ENCODE peak calls at places on chromosome 11, in six cellular contexts. D, Z, V, Y, I and R are unnamed samples.

GRCh38 chr11:128346808-128347207 is 240.6 kb downstream of the ETS1 start:
- DNase-seq in D (no peak), Z (no peak), V (no peak), Y (peak; percentile 84), I (no peak), R (no peak)

GRCh38 chr11:127056338-127056971 is 55.9 kb upstream of the KIRREL3 start:
- DNase-seq in D (no peak), Z (peak; percentile 18), V (no peak), Y (no peak), I (no peak), R (no peak)

GRCh38 chr11:111229604-111230003 is 15.9 kb upstream of the POU2AF2 start:
- DNase-seq in D (no peak), Z (no peak), V (no peak), Y (no peak), I (no peak), R (no peak)

GRCh38 chr11:19867064-19867463 is 154.4 kb downstream of the NAV2 start:
- DNase-seq in D (no peak), Z (no peak), V (no peak), Y (no peak), I (no peak), R (no peak)

GRCh38 chr11:19874241-19874640 is 161.6 kb downstream of the NAV2 start:
- DNase-seq in D (no peak), Z (no peak), V (no peak), Y (no peak), I (no peak), R (no peak)

GRCh38 chr11:24239016-24239720 is 257.7 kb upstream of the LUZP2 start:
- DNase-seq in D (no peak), Z (no peak), V (no peak), Y (peak; percentile 77), I (no peak), R (no peak)

GRCh38 chr11:7515544-7515943 is 1.7 kb downstream of the PPFIBP2 start:
- DNase-seq in D (no peak), Z (no peak), V (no peak), Y (no peak), I (no peak), R (no peak)

GRCh38 chr11:47392546-47393162 is 14.3 kb upstream of the SPI1 start:
- DNase-seq in D (no peak), Z (no peak), V (no peak), Y (no peak), I (no peak), R (no peak)

GRCh38 chr11:72773291-72773690 is 20.6 kb downstream of the STARD10 start:
- DNase-seq in D (no peak), Z (no peak), V (no peak), Y (peak; percentile 86), I (peak; percentile 81), R (no peak)

GRCh38 chr11:128299132-128299726 is 288.1 kb downstream of the ETS1 start:
- DNase-seq in D (no peak), Z (no peak), V (peak; percentile 20), Y (peak; percentile 83), I (no peak), R (no peak)

GRCh38 chr11:134522782-134523570 is 110.9 kb upstream of the B3GAT1 start:
- DNase-seq in D (no peak), Z (no peak), V (no peak), Y (no peak), I (peak; percentile 34), R (no peak)

GRCh38 chr11:131486100-131486499 is 115.7 kb downstream of the NTM start:
- DNase-seq in D (no peak), Z (no peak), V (no peak), Y (no peak), I (no peak), R (no peak)

GRCh38 chr11:85755285-85755684 is 55.7 kb downstream of the SYTL2 start:
- DNase-seq in D (no peak), Z (no peak), V (no peak), Y (no peak), I (no peak), R (no peak)

GRCh38 chr11:130457909-130458729 is 9.7 kb downstream of the ADAMTS15 start:
- DNase-seq in D (no peak), Z (no peak), V (no peak), Y (no peak), I (peak; percentile 70), R (no peak)

GRCh38 chr11:77752518-77752917 is 68.0 kb downstream of the RSF1 start:
- DNase-seq in D (peak; percentile 50), Z (no peak), V (no peak), Y (peak; percentile 19), I (no peak), R (no peak)

GRCh38 chr11:66866420-66867010 is 9.7 kb downstream of the LRFN4 start:
- DNase-seq in D (no peak), Z (no peak), V (no peak), Y (no peak), I (no peak), R (no peak)

GRCh38 chr11:66866007-66866406 is 9.1 kb downstream of the LRFN4 start:
- DNase-seq in D (no peak), Z (no peak), V (no peak), Y (no peak), I (no peak), R (no peak)

GRCh38 chr11:66863428-66864125 is 6.7 kb downstream of the LRFN4 start:
- DNase-seq in D (no peak), Z (no peak), V (no peak), Y (no peak), I (no peak), R (no peak)

GRCh38 chr11:66864172-66864901 is 7.5 kb downstream of the LRFN4 start:
- DNase-seq in D (no peak), Z (no peak), V (no peak), Y (no peak), I (no peak), R (no peak)

DNA sequence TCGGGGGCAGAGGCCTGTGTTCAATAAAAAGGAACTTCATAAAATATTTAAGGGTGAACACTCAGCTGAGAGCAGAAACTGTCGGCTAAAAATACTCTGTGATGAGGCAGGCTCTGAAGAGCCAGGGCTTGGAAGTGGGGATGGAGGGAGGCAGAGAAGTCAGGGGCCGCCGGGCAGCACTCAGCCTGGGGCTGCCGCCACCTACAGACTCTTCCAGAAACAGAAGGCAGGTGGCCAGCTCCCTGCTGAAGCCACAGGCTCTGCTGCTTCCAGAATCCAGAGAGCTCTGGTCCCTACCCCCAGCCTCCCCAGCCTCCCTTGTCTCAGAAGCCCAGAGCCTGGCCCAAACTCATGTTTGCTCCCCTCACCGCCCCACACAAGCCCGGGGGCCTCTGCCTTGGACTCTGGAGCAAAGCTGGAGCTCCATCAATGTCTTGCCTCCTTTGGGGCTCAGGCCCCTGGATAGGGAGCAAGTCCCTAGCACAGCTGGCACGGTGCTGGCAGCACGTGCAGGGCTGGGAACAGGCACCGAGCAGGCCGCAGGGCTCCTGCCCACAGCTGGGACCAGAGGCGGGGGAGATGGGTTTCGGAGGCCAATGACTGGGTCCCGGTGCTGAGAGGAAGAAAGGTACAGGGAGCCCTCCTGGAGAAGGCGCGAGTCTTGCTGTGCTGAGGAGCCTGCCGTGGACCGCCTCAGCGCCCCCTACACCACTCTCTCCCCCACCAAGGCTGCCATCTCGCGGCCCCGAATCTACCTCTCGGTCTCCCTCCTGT is 8.2 kb downstream of the LRFN4 start:
- DNase-seq in D (no peak), Z (no peak), V (no peak), Y (no peak), I (no peak), R (no peak)
- TF ChIP-seq CTCF in D (no peak), Z (no peak), V (no peak), Y (no peak), I (no peak), R (no peak)

GRCh38 chr11:12085371-12086251 is 24.8 kb upstream of the MICAL2 start:
- DNase-seq in D (no peak), Z (no peak), V (no peak), Y (peak; percentile 52), I (no peak), R (no peak)

GRCh38 chr11:12084191-12084717 is 26.1 kb upstream of the MICAL2 start:
- DNase-seq in D (no peak), Z (no peak), V (no peak), Y (no peak), I (no peak), R (no peak)

GRCh38 chr11:12086271-12087074 is 23.9 kb upstream of the MICAL2 start:
- DNase-seq in D (no peak), Z (no peak), V (no peak), Y (peak; percentile 98), I (peak; percentile 81), R (no peak)

GRCh38 chr11:12079726-12080556 is 30.4 kb upstream of the MICAL2 start:
- DNase-seq in D (no peak), Z (no peak), V (peak; percentile 34), Y (peak; percentile 99), I (peak; percentile 67), R (no peak)

GRCh38 chr11:12083380-12083779 is 27.0 kb upstream of the MICAL2 start:
- DNase-seq in D (peak; percentile 44), Z (peak; percentile 38), V (no peak), Y (no peak), I (no peak), R (no peak)
- TF ChIP-seq CTCF in D (peak; percentile 67), Z (peak; percentile 45), V (no peak), Y (peak; percentile 12), I (no peak), R (no peak)

GRCh38 chr11:69943066-69943465 is 123.8 kb upstream of the FGF3 start:
- DNase-seq in D (peak; percentile 51), Z (no peak), V (no peak), Y (no peak), I (peak; percentile 46), R (no peak)
- TF ChIP-seq CTCF in D (peak; percentile 68), Z (peak; percentile 42), V (no peak), Y (no peak), I (no peak), R (no peak)

GRCh38 chr11:124778281-124778680 is 16.2 kb upstream of the ESAM start:
- DNase-seq in D (peak; percentile 59), Z (no peak), V (no peak), Y (no peak), I (no peak), R (no peak)
- TF ChIP-seq CTCF in D (peak; percentile 61), Z (peak; percentile 29), V (no peak), Y (peak; percentile 29), I (no peak), R (no peak)

DNA sequence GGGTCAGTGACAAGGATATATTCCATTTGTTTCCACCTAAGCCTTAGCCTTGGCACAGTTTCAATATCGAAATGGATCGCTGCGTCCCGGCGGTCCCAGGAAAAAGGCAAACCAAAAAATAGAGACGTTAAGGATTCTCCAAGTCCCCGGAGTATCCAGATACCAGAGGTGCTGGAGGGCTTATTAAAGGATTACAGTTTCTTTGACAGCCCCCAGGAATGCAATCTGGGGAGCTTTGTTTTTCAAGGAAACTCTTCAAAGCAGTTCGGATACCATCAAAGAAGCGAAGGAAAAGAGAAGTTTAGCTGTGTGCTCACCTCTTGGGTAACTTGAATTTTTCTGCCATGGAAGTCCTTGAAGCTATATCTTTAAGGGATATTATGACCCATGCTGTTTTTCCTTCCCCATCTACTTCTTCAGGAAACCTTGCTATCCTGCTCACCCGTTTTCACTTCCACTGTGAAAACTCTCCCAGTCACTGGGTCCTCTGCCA is 600 bp upstream of the GPR83 start:
- DNase-seq in D (peak; percentile 29), Z (no peak), V (no peak), Y (no peak), I (no peak), R (no peak)
- TF ChIP-seq CTCF in D (no peak), Z (no peak), V (no peak), Y (no peak), I (no peak), R (no peak)